ENCODE peak calls at places on chromosome 1, in eight cellular contexts. One of them, this sample, is unnamed.

GRCh38 chr1:110138956-110139355 is 11.3 kb upstream of the SLC6A17 start:
- DNase-seq in posterior vena cava: no peak
- DNase-seq in HFFc6: no peak
- DNase-seq in AML-193: no peak
- DNase-seq in NCI-H1930: no peak
- DNase-seq in activated CD4-positive, alpha-beta T cell treated with anti-CD3 and anti-CD28 coated beads for 24 hours: no peak
- DNase-seq in HFF-Myc: no peak
- DNase-seq in NAMALWA: no peak
- DNase-seq in this sample: no peak

GRCh38 chr1:53593758-53594380 is 134.7 kb downstream of the DMRTB1 start:
- DNase-seq in posterior vena cava: peak
- DNase-seq in AML-193: no peak
- DNase-seq in HFFc6: no peak
- DNase-seq in NCI-H1930: no peak
- DNase-seq in NAMALWA: no peak
- DNase-seq in HFF-Myc: no peak
- DNase-seq in activated CD4-positive, alpha-beta T cell treated with anti-CD3 and anti-CD28 coated beads for 24 hours: no peak
- DNase-seq in this sample: no peak

GRCh38 chr1:228174482-228175315 is 9.1 kb downstream of the IBA57 start:
- DNase-seq in NAMALWA: peak
- DNase-seq in HFFc6: no peak
- DNase-seq in NCI-H1930: peak
- DNase-seq in posterior vena cava: peak
- DNase-seq in AML-193: no peak
- DNase-seq in HFF-Myc: no peak
- DNase-seq in activated CD4-positive, alpha-beta T cell treated with anti-CD3 and anti-CD28 coated beads for 24 hours: no peak
- DNase-seq in this sample: no peak

GRCh38 chr1:204213668-204214662 is at the start of gene GOLT1A:
- DNase-seq in posterior vena cava: peak
- DNase-seq in HFFc6: peak
- DNase-seq in NAMALWA: no peak
- DNase-seq in activated CD4-positive, alpha-beta T cell treated with anti-CD3 and anti-CD28 coated beads for 24 hours: no peak
- DNase-seq in AML-193: no peak
- DNase-seq in NCI-H1930: peak
- DNase-seq in HFF-Myc: peak
- DNase-seq in this sample: peak

GRCh38 chr1:94096797-94097549 is 24.0 kb downstream of the ABCA4 start:
- DNase-seq in activated CD4-positive, alpha-beta T cell treated with anti-CD3 and anti-CD28 coated beads for 24 hours: no peak
- DNase-seq in HFF-Myc: no peak
- DNase-seq in posterior vena cava: no peak
- DNase-seq in HFFc6: no peak
- DNase-seq in NCI-H1930: no peak
- DNase-seq in AML-193: no peak
- DNase-seq in NAMALWA: no peak
- DNase-seq in this sample: no peak

GRCh38 chr1:24949331-24949881 is 19.3 kb upstream of the RUNX3 start:
- DNase-seq in NAMALWA: no peak
- DNase-seq in posterior vena cava: no peak
- DNase-seq in AML-193: no peak
- DNase-seq in NCI-H1930: no peak
- DNase-seq in activated CD4-positive, alpha-beta T cell treated with anti-CD3 and anti-CD28 coated beads for 24 hours: no peak
- DNase-seq in HFF-Myc: no peak
- DNase-seq in HFFc6: peak
- DNase-seq in this sample: no peak

GRCh38 chr1:55134152-55134808 is 80.9 kb downstream of the USP24 start:
- DNase-seq in AML-193: no peak
- DNase-seq in HFF-Myc: no peak
- DNase-seq in HFFc6: no peak
- DNase-seq in NAMALWA: no peak
- DNase-seq in activated CD4-positive, alpha-beta T cell treated with anti-CD3 and anti-CD28 coated beads for 24 hours: no peak
- DNase-seq in NCI-H1930: no peak
- DNase-seq in posterior vena cava: no peak
- DNase-seq in this sample: no peak

GRCh38 chr1:115176189-115176588 is 86.9 kb upstream of the TSPAN2 start:
- DNase-seq in HFFc6: no peak
- DNase-seq in activated CD4-positive, alpha-beta T cell treated with anti-CD3 and anti-CD28 coated beads for 24 hours: no peak
- DNase-seq in NCI-H1930: no peak
- DNase-seq in NAMALWA: no peak
- DNase-seq in posterior vena cava: no peak
- DNase-seq in HFF-Myc: no peak
- DNase-seq in AML-193: no peak
- DNase-seq in this sample: no peak

GRCh38 chr1:167618789-167619188 is 11.2 kb upstream of the RCSD1 start:
- DNase-seq in NAMALWA: peak
- DNase-seq in activated CD4-positive, alpha-beta T cell treated with anti-CD3 and anti-CD28 coated beads for 24 hours: no peak
- DNase-seq in HFFc6: no peak
- DNase-seq in HFF-Myc: no peak
- DNase-seq in AML-193: no peak
- DNase-seq in posterior vena cava: no peak
- DNase-seq in NCI-H1930: no peak
- DNase-seq in this sample: no peak

GRCh38 chr1:31667065-31667785 is 22.5 kb upstream of the PEF1 start:
- DNase-seq in HFF-Myc: no peak
- DNase-seq in activated CD4-positive, alpha-beta T cell treated with anti-CD3 and anti-CD28 coated beads for 24 hours: no peak
- DNase-seq in posterior vena cava: no peak
- DNase-seq in NCI-H1930: no peak
- DNase-seq in NAMALWA: no peak
- DNase-seq in HFFc6: no peak
- DNase-seq in AML-193: no peak
- DNase-seq in this sample: no peak

GRCh38 chr1:154434346-154435075 is 29.4 kb downstream of the IL6R start:
- DNase-seq in NAMALWA: no peak
- DNase-seq in AML-193: no peak
- DNase-seq in activated CD4-positive, alpha-beta T cell treated with anti-CD3 and anti-CD28 coated beads for 24 hours: no peak
- DNase-seq in HFF-Myc: no peak
- DNase-seq in HFFc6: no peak
- DNase-seq in NCI-H1930: no peak
- DNase-seq in posterior vena cava: peak
- DNase-seq in this sample: no peak

This sample was measured in AG09309.